ENCODE peak calls at places on chromosomes 3 and 15, in seven cellular contexts. One of them, this sample, is unnamed.

GRCh38 chr3:8741581-8742355 is 8.2 kb downstream of the CAV3 start:
- DNase-seq in tibial nerve: no peak
- DNase-seq in IMR-90: peak; percentile 86
- DNase-seq in thyroid gland: no peak
- DNase-seq in breast epithelium: peak; percentile 16
- DNase-seq in A549: peak; percentile 86
- DNase-seq in suprapubic skin: peak; percentile 60
- DNase-seq in this sample: no peak

GRCh38 chr3:60277376-60277800 is 973.9 kb downstream of the FHIT start:
- DNase-seq in tibial nerve: no peak
- DNase-seq in IMR-90: no peak
- DNase-seq in thyroid gland: no peak
- DNase-seq in breast epithelium: no peak
- DNase-seq in A549: no peak
- DNase-seq in suprapubic skin: no peak
- DNase-seq in this sample: no peak

GRCh38 chr3:173747427-173747826 is 349.9 kb downstream of the NLGN1 start:
- DNase-seq in tibial nerve: no peak
- DNase-seq in IMR-90: peak; percentile 34
- DNase-seq in thyroid gland: no peak
- DNase-seq in breast epithelium: no peak
- DNase-seq in A549: no peak
- DNase-seq in suprapubic skin: no peak
- DNase-seq in this sample: no peak

GRCh38 chr15:81111510-81112375 is 22.3 kb upstream of the CFAP161 start:
- DNase-seq in tibial nerve: no peak
- DNase-seq in IMR-90: no peak
- DNase-seq in thyroid gland: no peak
- DNase-seq in breast epithelium: no peak
- DNase-seq in A549: no peak
- DNase-seq in suprapubic skin: no peak
- DNase-seq in this sample: peak; percentile 43

GRCh38 chr3:112734718-112735350 is 93.9 kb upstream of the CCDC80 start:
- DNase-seq in tibial nerve: peak; percentile 20
- DNase-seq in IMR-90: peak; percentile 78
- DNase-seq in thyroid gland: peak; percentile 44
- DNase-seq in breast epithelium: no peak
- DNase-seq in A549: peak; percentile 52
- DNase-seq in suprapubic skin: no peak
- DNase-seq in this sample: peak; percentile 33

GRCh38 chr15:59501531-59502113 is 63.6 kb downstream of the FAM81A start:
- DNase-seq in tibial nerve: no peak
- DNase-seq in IMR-90: peak; percentile 55
- DNase-seq in thyroid gland: no peak
- DNase-seq in breast epithelium: no peak
- DNase-seq in A549: peak; percentile 90
- DNase-seq in suprapubic skin: no peak
- DNase-seq in this sample: no peak

GRCh38 chr15:90219421-90220141 is 14.2 kb downstream of the CIB1 start:
- DNase-seq in tibial nerve: no peak
- DNase-seq in IMR-90: no peak
- DNase-seq in thyroid gland: peak; percentile 46
- DNase-seq in breast epithelium: no peak
- DNase-seq in A549: peak; percentile 89
- DNase-seq in suprapubic skin: no peak
- DNase-seq in this sample: peak; percentile 68

GRCh38 chr3:194852836-194853508 is 167.3 kb downstream of the FAM43A start:
- DNase-seq in tibial nerve: no peak
- DNase-seq in IMR-90: no peak
- DNase-seq in thyroid gland: peak; percentile 38
- DNase-seq in breast epithelium: peak; percentile 30
- DNase-seq in A549: no peak
- DNase-seq in suprapubic skin: no peak
- DNase-seq in this sample: no peak

GRCh38 chr3:129399895-129400357 is 28.5 kb downstream of the EFCAB12 start:
- DNase-seq in tibial nerve: no peak
- DNase-seq in IMR-90: no peak
- DNase-seq in thyroid gland: peak; percentile 27
- DNase-seq in breast epithelium: no peak
- DNase-seq in A549: no peak
- DNase-seq in suprapubic skin: no peak
- DNase-seq in this sample: no peak

GRCh38 chr3:16841906-16842709 is 42.6 kb upstream of the PLCL2 start:
- DNase-seq in tibial nerve: no peak
- DNase-seq in IMR-90: no peak
- DNase-seq in thyroid gland: peak; percentile 35
- DNase-seq in breast epithelium: no peak
- DNase-seq in A549: no peak
- DNase-seq in suprapubic skin: peak; percentile 85
- DNase-seq in this sample: peak; percentile 14

GRCh38 chr3:42639192-42639591 is 14.3 kb upstream of the ZBTB47 start:
- DNase-seq in tibial nerve: no peak
- DNase-seq in IMR-90: no peak
- DNase-seq in thyroid gland: no peak
- DNase-seq in breast epithelium: no peak
- DNase-seq in A549: no peak
- DNase-seq in suprapubic skin: no peak
- DNase-seq in this sample: no peak

GRCh38 chr3:33437556-33438283 is 2.5 kb downstream of the UBP1 start:
- DNase-seq in tibial nerve: no peak
- DNase-seq in IMR-90: peak; percentile 77
- DNase-seq in thyroid gland: peak; percentile 49
- DNase-seq in breast epithelium: no peak
- DNase-seq in A549: no peak
- DNase-seq in suprapubic skin: no peak
- DNase-seq in this sample: no peak

GRCh38 chr3:127678611-127679533 is 6.1 kb downstream of the ABTB1 start:
- DNase-seq in tibial nerve: peak; percentile 11
- DNase-seq in IMR-90: no peak
- DNase-seq in thyroid gland: no peak
- DNase-seq in breast epithelium: no peak
- DNase-seq in A549: no peak
- DNase-seq in suprapubic skin: peak; percentile 73
- DNase-seq in this sample: no peak

GRCh38 chr3:46213201-46213600 is 5.1 kb upstream of the CCR1 start:
- DNase-seq in tibial nerve: no peak
- DNase-seq in IMR-90: no peak
- DNase-seq in thyroid gland: no peak
- DNase-seq in breast epithelium: no peak
- DNase-seq in A549: no peak
- DNase-seq in suprapubic skin: no peak
- DNase-seq in this sample: no peak

GRCh38 chr3:11306815-11307589 is 34.8 kb downstream of the ATG7 start:
- DNase-seq in tibial nerve: no peak
- DNase-seq in IMR-90: peak; percentile 49
- DNase-seq in thyroid gland: peak; percentile 62
- DNase-seq in breast epithelium: no peak
- DNase-seq in A549: no peak
- DNase-seq in suprapubic skin: no peak
- DNase-seq in this sample: no peak

GRCh38 chr3:21290557-21290956 is 460.5 kb downstream of the ZNF385D start:
- DNase-seq in tibial nerve: no peak
- DNase-seq in IMR-90: no peak
- DNase-seq in thyroid gland: no peak
- DNase-seq in breast epithelium: no peak
- DNase-seq in A549: no peak
- DNase-seq in suprapubic skin: no peak
- DNase-seq in this sample: no peak

GRCh38 chr15:101556273-101556672 is 66.8 kb upstream of the PCSK6 start:
- DNase-seq in tibial nerve: no peak
- DNase-seq in IMR-90: no peak
- DNase-seq in thyroid gland: no peak
- DNase-seq in breast epithelium: no peak
- DNase-seq in A549: no peak
- DNase-seq in suprapubic skin: no peak
- DNase-seq in this sample: no peak

GRCh38 chr3:13496879-13497278 is 16.8 kb downstream of the HDAC11 start:
- DNase-seq in tibial nerve: no peak
- DNase-seq in IMR-90: no peak
- DNase-seq in thyroid gland: no peak
- DNase-seq in breast epithelium: no peak
- DNase-seq in A549: no peak
- DNase-seq in suprapubic skin: no peak
- DNase-seq in this sample: no peak

GRCh38 chr3:132606085-132606484 is 9.0 kb downstream of the ACKR4 start:
- DNase-seq in tibial nerve: no peak
- DNase-seq in IMR-90: peak; percentile 79
- DNase-seq in thyroid gland: no peak
- DNase-seq in breast epithelium: no peak
- DNase-seq in A549: no peak
- DNase-seq in suprapubic skin: no peak
- DNase-seq in this sample: no peak

GRCh38 chr15:69755571-69756310 is 303.1 kb downstream of the RPLP1 start:
- DNase-seq in tibial nerve: no peak
- DNase-seq in IMR-90: no peak
- DNase-seq in thyroid gland: no peak
- DNase-seq in breast epithelium: no peak
- DNase-seq in A549: no peak
- DNase-seq in suprapubic skin: no peak
- DNase-seq in this sample: peak; percentile 50

GRCh38 chr3:42660898-42661297 is 7.4 kb downstream of the ZBTB47 start:
- DNase-seq in tibial nerve: no peak
- DNase-seq in IMR-90: no peak
- DNase-seq in thyroid gland: no peak
- DNase-seq in breast epithelium: no peak
- DNase-seq in A549: no peak
- DNase-seq in suprapubic skin: no peak
- DNase-seq in this sample: peak; percentile 37

GRCh38 chr3:114619771-114620170 is 325.9 kb downstream of the TIGIT start:
- DNase-seq in tibial nerve: no peak
- DNase-seq in IMR-90: no peak
- DNase-seq in thyroid gland: no peak
- DNase-seq in breast epithelium: no peak
- DNase-seq in A549: no peak
- DNase-seq in suprapubic skin: no peak
- DNase-seq in this sample: no peak

GRCh38 chr15:41878355-41878699 is 15.5 kb downstream of the SPTBN5 start:
- DNase-seq in tibial nerve: no peak
- DNase-seq in IMR-90: no peak
- DNase-seq in thyroid gland: peak; percentile 99
- DNase-seq in breast epithelium: no peak
- DNase-seq in A549: no peak
- DNase-seq in suprapubic skin: no peak
- DNase-seq in this sample: no peak

GRCh38 chr3:193732391-193732790 is 139.4 kb downstream of the OPA1 start:
- DNase-seq in tibial nerve: no peak
- DNase-seq in IMR-90: peak; percentile 91
- DNase-seq in thyroid gland: no peak
- DNase-seq in breast epithelium: no peak
- DNase-seq in A549: peak; percentile 36
- DNase-seq in suprapubic skin: no peak
- DNase-seq in this sample: no peak

GRCh38 chr15:57555270-57555669 is 36.4 kb upstream of the MYZAP start:
- DNase-seq in tibial nerve: no peak
- DNase-seq in IMR-90: peak; percentile 41
- DNase-seq in thyroid gland: peak; percentile 25
- DNase-seq in breast epithelium: no peak
- DNase-seq in A549: no peak
- DNase-seq in suprapubic skin: no peak
- DNase-seq in this sample: no peak

GRCh38 chr3:146326875-146327543 is 76.1 kb upstream of the PLSCR4 start:
- DNase-seq in tibial nerve: no peak
- DNase-seq in IMR-90: peak; percentile 82
- DNase-seq in thyroid gland: peak; percentile 49
- DNase-seq in breast epithelium: no peak
- DNase-seq in A549: peak; percentile 31
- DNase-seq in suprapubic skin: no peak
- DNase-seq in this sample: no peak

GRCh38 chr3:46960081-46960701 is 16.4 kb downstream of the CCDC12 start:
- DNase-seq in tibial nerve: no peak
- DNase-seq in IMR-90: peak; percentile 78
- DNase-seq in thyroid gland: peak; percentile 27
- DNase-seq in breast epithelium: peak; percentile 56
- DNase-seq in A549: no peak
- DNase-seq in suprapubic skin: no peak
- DNase-seq in this sample: no peak

GRCh38 chr3:139122221-139122581 is 77.5 kb upstream of the PRR23C start:
- DNase-seq in tibial nerve: no peak
- DNase-seq in IMR-90: peak; percentile 76
- DNase-seq in thyroid gland: no peak
- DNase-seq in breast epithelium: no peak
- DNase-seq in A549: no peak
- DNase-seq in suprapubic skin: no peak
- DNase-seq in this sample: no peak

GRCh38 chr3:141009496-141009895 is 41.7 kb upstream of the SPSB4 start:
- DNase-seq in tibial nerve: no peak
- DNase-seq in IMR-90: no peak
- DNase-seq in thyroid gland: no peak
- DNase-seq in breast epithelium: no peak
- DNase-seq in A549: no peak
- DNase-seq in suprapubic skin: no peak
- DNase-seq in this sample: no peak

GRCh38 chr3:179148446-179149238 is 485 bp downstream of the PIK3CA start:
- DNase-seq in tibial nerve: peak; percentile 17
- DNase-seq in IMR-90: peak; percentile 28
- DNase-seq in thyroid gland: peak; percentile 39
- DNase-seq in breast epithelium: no peak
- DNase-seq in A549: peak; percentile 5
- DNase-seq in suprapubic skin: no peak
- DNase-seq in this sample: peak; percentile 25
- TF ChIP-seq POLR2A in tibial nerve: no peak
- TF ChIP-seq POLR2A in IMR-90: no peak
- TF ChIP-seq POLR2A in thyroid gland: no peak
- TF ChIP-seq POLR2A in breast epithelium: no peak
- TF ChIP-seq POLR2A in A549: no peak
- TF ChIP-seq POLR2A in suprapubic skin: no peak
- TF ChIP-seq POLR2A in this sample: peak; percentile 12

GRCh38 chr15:66738595-66738994 is 36.6 kb downstream of the SMAD6 start:
- DNase-seq in tibial nerve: no peak
- DNase-seq in IMR-90: no peak
- DNase-seq in thyroid gland: no peak
- DNase-seq in breast epithelium: no peak
- DNase-seq in A549: no peak
- DNase-seq in suprapubic skin: no peak
- DNase-seq in this sample: no peak
- TF ChIP-seq POLR2A in tibial nerve: no peak
- TF ChIP-seq POLR2A in IMR-90: no peak
- TF ChIP-seq POLR2A in thyroid gland: no peak
- TF ChIP-seq POLR2A in breast epithelium: no peak
- TF ChIP-seq POLR2A in A549: no peak
- TF ChIP-seq POLR2A in suprapubic skin: no peak
- TF ChIP-seq POLR2A in this sample: no peak

DNA sequence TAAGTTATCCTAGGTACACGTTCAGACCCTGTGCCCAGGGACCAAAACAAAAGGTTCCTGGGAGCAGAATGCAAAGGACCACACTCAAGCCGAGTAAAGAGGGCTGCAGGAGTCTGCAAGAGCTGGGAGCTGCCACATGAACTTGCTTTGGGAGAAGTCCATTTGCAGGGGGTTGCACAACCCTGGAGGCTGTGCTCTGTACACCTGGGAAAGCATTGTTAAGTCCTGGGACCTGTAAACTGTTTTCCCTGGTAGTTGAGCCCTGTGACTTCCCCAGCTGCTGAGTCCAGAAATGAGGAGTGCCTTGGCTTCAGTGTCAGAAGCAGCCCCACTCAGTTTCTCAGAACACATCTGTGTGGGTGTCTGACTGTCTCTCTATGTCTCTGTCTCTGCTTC is 102.2 kb upstream of the TPM1 start:
- DNase-seq in tibial nerve: no peak
- DNase-seq in IMR-90: no peak
- DNase-seq in thyroid gland: no peak
- DNase-seq in breast epithelium: peak; percentile 9
- DNase-seq in A549: peak; percentile 29
- DNase-seq in suprapubic skin: no peak
- DNase-seq in this sample: no peak
- TF ChIP-seq POLR2A in tibial nerve: no peak
- TF ChIP-seq POLR2A in IMR-90: no peak
- TF ChIP-seq POLR2A in thyroid gland: no peak
- TF ChIP-seq POLR2A in breast epithelium: no peak
- TF ChIP-seq POLR2A in A549: no peak
- TF ChIP-seq POLR2A in suprapubic skin: no peak
- TF ChIP-seq POLR2A in this sample: no peak

GRCh38 chr15:27744651-27745050 is 354.5 kb downstream of the OCA2 start:
- DNase-seq in tibial nerve: no peak
- DNase-seq in IMR-90: peak; percentile 20
- DNase-seq in thyroid gland: no peak
- DNase-seq in breast epithelium: no peak
- DNase-seq in A549: no peak
- DNase-seq in suprapubic skin: no peak
- DNase-seq in this sample: no peak
- TF ChIP-seq POLR2A in tibial nerve: no peak
- TF ChIP-seq POLR2A in IMR-90: no peak
- TF ChIP-seq POLR2A in thyroid gland: no peak
- TF ChIP-seq POLR2A in breast epithelium: no peak
- TF ChIP-seq POLR2A in A549: no peak
- TF ChIP-seq POLR2A in suprapubic skin: no peak
- TF ChIP-seq POLR2A in this sample: no peak

This sample was measured in GM12891.